ENCODE peak calls at places on chromosomes 2 and 18, in six cellular contexts. Q is astrocyte, N is HCT116, P is GM23248, U is HepG2, B is K562. A is an unnamed sample.

GRCh38 chr2:45380131-45380836 is 230.8 kb downstream of the SRBD1 start:
- DNase-seq in Q (peak), N (no peak), P (peak), U (peak), B (no peak), A (peak)

GRCh38 chr18:56296381-56296780 is 342.0 kb downstream of the TXNL1 start:
- DNase-seq in Q (no peak), N (no peak), P (no peak), U (no peak), B (no peak), A (no peak)

GRCh38 chr2:77156599-77156998 is 365.6 kb downstream of the LRRTM4 start:
- DNase-seq in Q (no peak), N (no peak), P (no peak), U (no peak), B (no peak), A (no peak)

GRCh38 chr2:20353597-20353996 is 3.0 kb upstream of the PUM2 start:
- DNase-seq in Q (no peak), N (no peak), P (no peak), U (no peak), B (peak), A (no peak)

GRCh38 chr2:216688731-216689360 is 6.5 kb downstream of the IGFBP5 start:
- DNase-seq in Q (no peak), N (no peak), P (no peak), U (no peak), B (no peak), A (no peak)

GRCh38 chr2:120388222-120389035 is 42.5 kb downstream of the INHBB start:
- DNase-seq in Q (no peak), N (no peak), P (no peak), U (no peak), B (no peak), A (no peak)

GRCh38 chr2:54591551-54591950 is 131.9 kb upstream of the EML6 start:
- DNase-seq in Q (no peak), N (no peak), P (no peak), U (no peak), B (no peak), A (no peak)

GRCh38 chr2:109644571-109645275 is 30.6 kb downstream of the SOWAHC start:
- DNase-seq in Q (no peak), N (no peak), P (peak), U (peak), B (no peak), A (no peak)

GRCh38 chr18:78906066-78906465 is 73.6 kb upstream of the SALL3 start:
- DNase-seq in Q (no peak), N (no peak), P (no peak), U (no peak), B (no peak), A (no peak)

GRCh38 chr2:217853301-217853881 is 149.4 kb downstream of the TNS1 start:
- DNase-seq in Q (no peak), N (no peak), P (peak), U (no peak), B (no peak), A (peak)

GRCh38 chr2:76498387-76498786 is 787.7 kb upstream of the GCFC2 start:
- DNase-seq in Q (no peak), N (no peak), P (no peak), U (no peak), B (no peak), A (no peak)

GRCh38 chr2:60365556-60365955 is 187.9 kb downstream of the BCL11A start:
- DNase-seq in Q (peak), N (no peak), P (no peak), U (peak), B (no peak), A (peak)

GRCh38 chr2:100004959-100005387 is 137.4 kb downstream of the AFF3 start:
- DNase-seq in Q (no peak), N (no peak), P (no peak), U (no peak), B (no peak), A (no peak)

GRCh38 chr2:212177724-212178123 is 360.9 kb downstream of the ERBB4 start:
- DNase-seq in Q (no peak), N (peak), P (peak), U (peak), B (no peak), A (no peak)

GRCh38 chr2:74566423-74567085 is 12.0 kb downstream of the DOK1 start:
- DNase-seq in Q (peak), N (no peak), P (peak), U (no peak), B (no peak), A (peak)

GRCh38 chr2:68806511-68807109 is 64.6 kb downstream of the BMP10 start:
- DNase-seq in Q (peak), N (no peak), P (peak), U (no peak), B (no peak), A (peak)

GRCh38 chr18:55861266-55861665 is 273.3 kb upstream of the TCF4 start:
- DNase-seq in Q (peak), N (no peak), P (peak), U (no peak), B (no peak), A (peak)

GRCh38 chr2:238695538-238695937 is 152.3 kb upstream of the TWIST2 start:
- DNase-seq in Q (no peak), N (no peak), P (peak), U (no peak), B (no peak), A (no peak)

GRCh38 chr2:82278409-82278808 is 1973.9 kb upstream of the LRRTM1 start:
- DNase-seq in Q (no peak), N (no peak), P (no peak), U (no peak), B (no peak), A (no peak)

GRCh38 chr2:10400568-10400977 is 47.6 kb downstream of the ODC1 start:
- DNase-seq in Q (no peak), N (no peak), P (no peak), U (no peak), B (no peak), A (no peak)

GRCh38 chr18:44594779-44595467 is 85.8 kb upstream of the SETBP1 start:
- DNase-seq in Q (peak), N (no peak), P (peak), U (no peak), B (no peak), A (peak)

GRCh38 chr2:215332876-215333600 is 21.2 kb downstream of the ATIC start:
- DNase-seq in Q (no peak), N (no peak), P (no peak), U (no peak), B (no peak), A (no peak)

GRCh38 chr2:65198737-65199136 is 28.9 kb upstream of the ACTR2 start:
- DNase-seq in Q (peak), N (no peak), P (peak), U (no peak), B (no peak), A (peak)

GRCh38 chr18:34114996-34115395 is 109.7 kb downstream of the NOL4 start:
- DNase-seq in Q (no peak), N (no peak), P (no peak), U (peak), B (no peak), A (no peak)

GRCh38 chr2:31108887-31109286 is 29.4 kb downstream of the GALNT14 start:
- DNase-seq in Q (no peak), N (no peak), P (no peak), U (no peak), B (no peak), A (no peak)

GRCh38 chr2:20147351-20147750 is 77.6 kb downstream of the SDC1 start:
- DNase-seq in Q (no peak), N (no peak), P (no peak), U (no peak), B (no peak), A (no peak)

GRCh38 chr18:3816601-3817363 is 366.8 kb downstream of the TGIF1 start:
- DNase-seq in Q (peak), N (no peak), P (peak), U (peak), B (no peak), A (peak)

GRCh38 chr2:55743583-55743982 is 49.9 kb upstream of the PNPT1 start:
- DNase-seq in Q (peak), N (no peak), P (peak), U (no peak), B (no peak), A (peak)

DNA sequence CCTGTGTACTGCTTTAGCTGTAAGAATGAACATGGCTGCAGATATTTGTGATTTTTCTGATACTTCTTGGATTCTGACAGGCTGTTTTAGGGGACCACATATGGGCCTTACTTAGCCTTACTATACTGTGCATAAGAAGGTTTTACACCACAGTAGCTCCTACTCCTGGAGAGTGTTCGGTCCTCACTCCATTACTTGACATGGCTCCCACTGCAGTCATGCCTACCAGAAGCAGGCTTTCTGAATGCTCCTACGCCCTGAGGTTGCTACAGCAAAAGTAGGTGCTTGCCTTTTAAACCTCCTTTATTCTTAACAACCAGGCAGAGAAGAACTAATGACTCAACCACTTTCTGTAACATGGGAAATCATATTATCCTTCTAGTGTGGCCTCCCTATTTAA is 125.2 kb upstream of the MAP2 start:
- DNase-seq in Q (no peak), N (no peak), P (no peak), U (no peak), B (no peak), A (no peak)
- H3K9ac ChIP-seq in Q (no peak), N (no peak), P (no peak), U (no peak), B (no peak), A (no peak)

GRCh38 chr18:10514082-10514481 is 11.7 kb upstream of the NAPG start:
- DNase-seq in Q (no peak), N (no peak), P (no peak), U (no peak), B (no peak), A (no peak)

GRCh38 chr18:10504723-10505122 is 21.1 kb upstream of the NAPG start:
- DNase-seq in Q (no peak), N (no peak), P (no peak), U (no peak), B (no peak), A (no peak)

GRCh38 chr18:10508546-10508945 is 17.3 kb upstream of the NAPG start:
- DNase-seq in Q (no peak), N (no peak), P (no peak), U (no peak), B (no peak), A (no peak)
- H3K4me2 ChIP-seq in Q (no peak), N (no peak), P (no peak), U (no peak), B (no peak), A (no peak)

GRCh38 chr2:232387451-232388171 is 9.1 kb downstream of the ALPP start:
- DNase-seq in Q (no peak), N (no peak), P (peak), U (no peak), B (no peak), A (no peak)
- TF ChIP-seq EZH2 in Q (peak), N (no peak), P (peak), U (no peak), B (no peak), A (no peak)

DNA sequence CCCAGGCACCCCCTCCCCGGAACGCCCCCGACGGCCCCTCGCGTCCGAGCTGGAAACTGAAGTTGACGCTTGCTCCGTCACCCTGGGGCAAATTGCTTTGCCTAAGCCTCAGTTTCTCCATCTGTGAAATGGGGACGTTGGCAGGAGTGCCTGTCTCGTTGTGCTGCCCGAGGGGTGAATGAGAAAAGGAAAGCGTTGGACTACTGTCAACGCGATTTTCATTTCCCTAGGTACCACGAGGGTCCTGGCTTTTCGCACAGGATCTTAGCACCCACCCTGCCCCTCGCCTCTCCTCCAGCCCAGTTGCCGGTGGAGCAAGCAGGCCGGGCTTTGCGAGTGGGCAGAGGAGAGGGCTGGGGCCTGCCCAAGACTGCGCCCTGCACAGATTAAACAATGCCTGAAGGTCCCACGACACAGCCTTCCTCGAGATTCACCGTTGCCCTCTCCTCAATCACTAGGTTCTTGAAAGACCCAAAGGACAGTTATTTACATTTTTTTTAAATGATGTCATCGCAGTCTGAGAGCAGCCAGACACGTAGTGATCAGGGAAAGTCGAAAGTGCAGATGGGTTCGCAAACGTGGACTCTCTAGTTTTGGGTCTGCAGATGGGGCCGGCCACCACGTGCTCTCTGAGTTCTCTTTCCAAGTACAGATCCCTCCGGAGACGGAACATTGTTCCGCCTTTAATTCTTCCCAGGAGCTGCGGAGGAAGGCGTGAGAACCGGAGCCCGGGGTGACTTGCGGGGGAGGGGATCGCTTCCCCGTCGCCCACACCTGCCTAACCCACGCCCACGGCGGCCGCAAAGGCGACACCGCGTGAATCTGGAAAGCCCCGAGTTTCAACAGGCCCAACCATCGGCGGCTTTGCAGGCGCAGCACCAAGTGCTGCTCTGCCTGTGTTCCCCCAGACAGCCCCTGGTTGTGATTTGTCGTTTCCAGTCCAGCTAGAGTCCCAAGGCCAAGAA is 54.1 kb downstream of the PKDCC start:
- DNase-seq in Q (peak), N (no peak), P (peak), U (peak), B (no peak), A (peak)
- H3K9ac ChIP-seq in Q (peak), N (no peak), P (peak), U (peak), B (no peak), A (peak)

GRCh38 chr2:85017436-85018048 is 46.6 kb downstream of the KCMF1 start:
- DNase-seq in Q (no peak), N (no peak), P (peak), U (no peak), B (no peak), A (peak)
- H3K4me2 ChIP-seq in Q (no peak), N (peak), P (no peak), U (no peak), B (no peak), A (no peak)

GRCh38 chr2:107989445-107989844 is 3.1 kb downstream of the SLC5A7 start:
- DNase-seq in Q (no peak), N (no peak), P (no peak), U (no peak), B (no peak), A (no peak)
- TF ChIP-seq EZH2 in Q (no peak), N (no peak), P (no peak), U (no peak), B (no peak), A (no peak)

DNA sequence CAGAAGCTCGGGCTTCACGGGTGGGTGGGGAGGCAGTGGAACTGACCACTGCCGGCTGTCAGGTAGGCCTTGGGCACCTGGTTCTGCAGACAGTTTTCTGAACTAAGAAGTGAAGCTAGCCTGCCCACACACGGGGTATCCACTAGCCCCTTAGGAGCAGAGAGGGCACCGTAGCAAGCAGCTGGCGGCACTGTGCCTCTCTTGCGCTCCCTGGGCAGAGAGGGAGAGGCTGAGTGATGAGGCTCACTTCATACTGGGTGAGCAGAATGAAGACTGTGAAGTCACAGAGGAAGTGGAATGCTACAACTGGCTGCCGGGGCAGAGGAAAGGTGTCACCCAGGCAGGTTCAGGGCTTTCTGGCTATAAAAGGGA is 753 bp downstream of the ITPRIPL1 start:
- DNase-seq in Q (no peak), N (no peak), P (no peak), U (no peak), B (no peak), A (no peak)
- H3K9ac ChIP-seq in Q (peak), N (peak), P (no peak), U (peak), B (peak), A (no peak)

DNA sequence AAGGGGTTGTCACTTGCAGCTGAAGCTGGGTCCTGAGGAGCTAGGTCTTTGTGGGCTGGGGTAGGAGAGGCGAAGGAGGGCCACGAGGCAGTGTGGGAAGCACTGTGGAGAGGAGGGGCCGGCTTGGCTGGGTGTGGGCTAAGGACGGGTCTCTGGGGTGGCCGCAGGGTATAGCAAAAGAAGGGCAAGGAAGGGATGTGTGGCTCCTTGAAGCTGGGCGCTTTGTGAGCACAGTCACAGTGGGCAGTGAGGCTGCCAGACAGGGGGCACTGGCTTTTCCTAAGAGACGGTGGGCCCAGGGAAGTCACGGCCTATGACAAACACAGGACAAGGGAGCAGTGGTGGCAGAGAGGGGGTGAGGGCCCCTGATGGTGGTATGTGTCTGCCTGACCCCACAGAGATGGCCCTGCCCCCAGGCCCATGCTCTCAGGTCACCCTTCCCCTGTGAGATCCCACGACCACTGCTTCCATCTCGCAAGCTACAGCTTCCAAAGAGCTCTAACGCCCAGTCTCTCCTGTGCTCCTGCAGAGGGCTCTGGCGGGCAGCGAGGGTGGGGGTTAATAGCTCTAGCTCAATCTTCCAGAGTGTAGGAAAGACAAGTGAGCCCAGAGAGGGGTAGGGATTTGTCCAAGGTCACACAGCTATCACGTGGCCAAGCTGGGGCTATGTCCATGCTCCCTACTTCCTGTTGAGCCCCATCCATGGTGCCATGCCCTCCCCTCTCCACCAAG is 32.4 kb downstream of the KCNK3 start:
- DNase-seq in Q (no peak), N (no peak), P (no peak), U (no peak), B (no peak), A (no peak)
- H3K4me2 ChIP-seq in Q (peak), N (peak), P (peak), U (no peak), B (peak), A (no peak)

A was measured in fibroblast of lung.